ENCODE peak calls at places on chromosome 5, in five cellular contexts. N, D, P, T and V are unnamed samples.

GRCh38 chr5:2017540-2018389 is 135.0 kb upstream of the IRX4 start:
- DNase-seq in P (peak), T (peak), D (no peak), N (no peak), V (no peak)

GRCh38 chr5:160361624-160362023 is 8.8 kb downstream of the C1QTNF2 start:
- DNase-seq in T (no peak), N (no peak), D (no peak), P (no peak), V (no peak)

GRCh38 chr5:93087326-93087725 is 493.7 kb downstream of the NR2F1-AS1 start:
- DNase-seq in T (no peak), N (no peak), P (no peak), D (no peak), V (no peak)

GRCh38 chr5:1788828-1789227 is 10.8 kb downstream of the MRPL36 start:
- DNase-seq in T (no peak), D (no peak), N (no peak), P (no peak), V (no peak)

GRCh38 chr5:163134061-163134460 is 303.3 kb upstream of the CCNG1 start:
- DNase-seq in T (no peak), N (no peak), D (no peak), P (no peak), V (no peak)

GRCh38 chr5:158124606-158125316 is 265.8 kb upstream of the CLINT1 start:
- DNase-seq in D (no peak), T (no peak), N (no peak), P (no peak), V (no peak)

GRCh38 chr5:137148656-137149055 is 350.5 kb downstream of the SPOCK1 start:
- DNase-seq in N (no peak), D (no peak), P (no peak), T (no peak), V (no peak)

GRCh38 chr5:158485604-158486081 is 614.1 kb downstream of the EBF1 start:
- DNase-seq in T (peak), P (no peak), D (no peak), N (no peak), V (peak)

GRCh38 chr5:173309731-173310130 is 18.5 kb downstream of the STC2 start:
- DNase-seq in P (no peak), D (no peak), T (no peak), N (no peak), V (no peak)

GRCh38 chr5:81513982-81514381 is 120.0 kb upstream of the ACOT12 start:
- DNase-seq in T (peak), P (no peak), N (no peak), D (no peak), V (no peak)

GRCh38 chr5:174667526-174667925 is 56.9 kb upstream of the MSX2 start:
- DNase-seq in T (no peak), D (no peak), N (no peak), P (no peak), V (no peak)

GRCh38 chr5:124655211-124655880 is 91.1 kb downstream of the ZNF608 start:
- DNase-seq in P (no peak), T (peak), N (peak), D (no peak), V (no peak)

GRCh38 chr5:43619380-43619779 is 16.4 kb downstream of the NNT start:
- DNase-seq in T (no peak), P (no peak), N (no peak), D (no peak), V (no peak)

GRCh38 chr5:32506251-32506661 is 61.7 kb upstream of the ZFR start:
- DNase-seq in N (peak), P (no peak), D (no peak), T (peak), V (no peak)

GRCh38 chr5:170375283-170375682 is 13.9 kb downstream of the KCNMB1 start:
- DNase-seq in D (no peak), T (no peak), N (no peak), P (no peak), V (no peak)

GRCh38 chr5:169547508-169547907 is 36.1 kb upstream of the SPDL1 start:
- DNase-seq in D (no peak), T (peak), P (no peak), N (no peak), V (no peak)

GRCh38 chr5:76851713-76852369 is 2.0 kb downstream of the S100Z start:
- DNase-seq in T (no peak), N (no peak), D (no peak), P (no peak), V (no peak)

GRCh38 chr5:17723876-17724275 is 89.6 kb downstream of the TAF11L14 start:
- DNase-seq in P (no peak), N (no peak), T (no peak), D (no peak), V (no peak)

GRCh38 chr5:172175263-172175719 is 12.7 kb downstream of the STK10 start:
- DNase-seq in D (no peak), N (no peak), P (peak), T (peak), V (no peak)

GRCh38 chr5:142363619-142363963 is 38.8 kb upstream of the SPRY4 start:
- DNase-seq in T (no peak), N (no peak), P (no peak), D (no peak), V (no peak)

GRCh38 chr5:123681061-123681460 is 169.1 kb downstream of the CSNK1G3 start:
- DNase-seq in N (no peak), D (no peak), T (peak), P (no peak), V (no peak)

GRCh38 chr5:129438322-129438721 is 21.8 kb upstream of the ADAMTS19 start:
- DNase-seq in D (no peak), N (no peak), T (no peak), P (no peak), V (no peak)

GRCh38 chr5:53099546-53099945 is 10.0 kb downstream of the MOCS2 start:
- DNase-seq in D (no peak), N (no peak), P (no peak), T (peak), V (no peak)

GRCh38 chr5:167773902-167774301 is 517.5 kb upstream of the WWC1 start:
- DNase-seq in T (no peak), N (no peak), D (no peak), P (no peak), V (no peak)

GRCh38 chr5:141439411-141440141 is 9.3 kb downstream of the PCDHGA12 start:
- DNase-seq in D (no peak), N (no peak), T (peak), P (no peak), V (no peak)

GRCh38 chr5:179828756-179829421 is 8.2 kb downstream of the SQSTM1 start:
- DNase-seq in D (no peak), P (no peak), T (no peak), N (no peak), V (no peak)

GRCh38 chr5:94021246-94021645 is 279.8 kb upstream of the POU5F2 start:
- DNase-seq in T (peak), N (peak), P (no peak), D (peak), V (peak)

GRCh38 chr5:149360262-149360661 is 2.4 kb downstream of the PCYOX1L start:
- DNase-seq in P (no peak), D (no peak), T (no peak), N (no peak), V (no peak)

GRCh38 chr5:124859027-124859426 is 112.6 kb upstream of the ZNF608 start:
- DNase-seq in D (no peak), P (no peak), N (no peak), T (no peak), V (peak)

GRCh38 chr5:33379757-33380156 is 61.0 kb upstream of the TARS1 start:
- DNase-seq in D (no peak), P (no peak), N (no peak), T (peak), V (no peak)

GRCh38 chr5:110342683-110343082 is 383.8 kb downstream of the TMEM232 start:
- DNase-seq in D (no peak), N (no peak), T (no peak), P (no peak), V (no peak)

GRCh38 chr5:77428526-77428925 is 63.6 kb downstream of the WDR41 start:
- DNase-seq in T (no peak), N (no peak), P (no peak), D (no peak), V (no peak)

GRCh38 chr5:123937230-123937629 is 425.3 kb downstream of the CSNK1G3 start:
- DNase-seq in N (peak), T (peak), D (peak), P (no peak), V (peak)

GRCh38 chr5:10503321-10503720 is 60.5 kb upstream of the ANKRD33B start:
- DNase-seq in N (no peak), P (no peak), T (no peak), D (peak), V (no peak)

GRCh38 chr5:136374003-136374402 is 8.7 kb upstream of the TRPC7 start:
- DNase-seq in P (no peak), N (no peak), D (no peak), T (peak), V (peak)

GRCh38 chr5:93307557-93307956 is 273.5 kb downstream of the NR2F1-AS1 start:
- DNase-seq in P (no peak), D (no peak), N (no peak), T (peak), V (no peak)

GRCh38 chr5:139458580-139459407 is 3.7 kb downstream of the ECSCR start:
- DNase-seq in N (no peak), D (no peak), T (peak), P (peak), V (no peak)

GRCh38 chr5:1297243-1297642 is 2.4 kb upstream of the TERT start:
- DNase-seq in D (no peak), P (no peak), T (no peak), N (no peak), V (no peak)